ENCODE peak calls at places on chromosomes 4 and X, in eight cellular contexts. One of them, this sample, is unnamed.

GRCh38 chr4:78057600-78058560 is 757 bp downstream of the FRAS1 start:
- DNase-seq in Ammon's horn: peak
- DNase-seq in T-helper 2 cell: no peak
- DNase-seq in progenitor cell of endocrine pancreas: peak
- DNase-seq in ascending aorta: no peak
- DNase-seq in HEK293T: peak
- DNase-seq in NCI-H1092 treated with DMSO at 0.1 percent for 48 hours: peak
- DNase-seq in upper lobe of left lung: peak
- DNase-seq in this sample: peak

GRCh38 chrX:132219343-132219768 is at the start of gene RAP2C:
- DNase-seq in Ammon's horn: peak
- DNase-seq in T-helper 2 cell: peak
- DNase-seq in progenitor cell of endocrine pancreas: peak
- DNase-seq in ascending aorta: peak
- DNase-seq in HEK293T: peak
- DNase-seq in NCI-H1092 treated with DMSO at 0.1 percent for 48 hours: peak
- DNase-seq in upper lobe of left lung: peak
- DNase-seq in this sample: peak

GRCh38 chr4:4990857-4991540 is 28.3 kb downstream of the CYTL1 start:
- DNase-seq in Ammon's horn: peak
- DNase-seq in T-helper 2 cell: no peak
- DNase-seq in progenitor cell of endocrine pancreas: no peak
- DNase-seq in ascending aorta: peak
- DNase-seq in HEK293T: no peak
- DNase-seq in NCI-H1092 treated with DMSO at 0.1 percent for 48 hours: no peak
- DNase-seq in upper lobe of left lung: no peak
- DNase-seq in this sample: peak

GRCh38 chr4:150280081-150280950 is 202.1 kb downstream of the DCLK2 start:
- DNase-seq in Ammon's horn: no peak
- DNase-seq in T-helper 2 cell: no peak
- DNase-seq in progenitor cell of endocrine pancreas: no peak
- DNase-seq in ascending aorta: no peak
- DNase-seq in HEK293T: no peak
- DNase-seq in NCI-H1092 treated with DMSO at 0.1 percent for 48 hours: no peak
- DNase-seq in upper lobe of left lung: no peak
- DNase-seq in this sample: no peak

GRCh38 chr4:10051536-10052135 is 30.3 kb upstream of the SLC2A9 start:
- DNase-seq in Ammon's horn: no peak
- DNase-seq in T-helper 2 cell: no peak
- DNase-seq in progenitor cell of endocrine pancreas: no peak
- DNase-seq in ascending aorta: no peak
- DNase-seq in HEK293T: no peak
- DNase-seq in NCI-H1092 treated with DMSO at 0.1 percent for 48 hours: no peak
- DNase-seq in upper lobe of left lung: no peak
- DNase-seq in this sample: no peak

GRCh38 chr4:8231551-8232049 is 32.5 kb downstream of the SH3TC1 start:
- DNase-seq in Ammon's horn: no peak
- DNase-seq in T-helper 2 cell: no peak
- DNase-seq in progenitor cell of endocrine pancreas: no peak
- DNase-seq in ascending aorta: no peak
- DNase-seq in HEK293T: no peak
- DNase-seq in NCI-H1092 treated with DMSO at 0.1 percent for 48 hours: no peak
- DNase-seq in upper lobe of left lung: no peak
- DNase-seq in this sample: peak

GRCh38 chrX:86379209-86379608 is 231.0 kb downstream of the DACH2 start:
- DNase-seq in Ammon's horn: no peak
- DNase-seq in T-helper 2 cell: no peak
- DNase-seq in progenitor cell of endocrine pancreas: no peak
- DNase-seq in ascending aorta: no peak
- DNase-seq in HEK293T: no peak
- DNase-seq in NCI-H1092 treated with DMSO at 0.1 percent for 48 hours: no peak
- DNase-seq in upper lobe of left lung: no peak
- DNase-seq in this sample: no peak

GRCh38 chr4:152778656-152779512 is 646 bp downstream of the TIGD4 start:
- DNase-seq in Ammon's horn: peak
- DNase-seq in T-helper 2 cell: no peak
- DNase-seq in progenitor cell of endocrine pancreas: no peak
- DNase-seq in ascending aorta: no peak
- DNase-seq in HEK293T: peak
- DNase-seq in NCI-H1092 treated with DMSO at 0.1 percent for 48 hours: peak
- DNase-seq in upper lobe of left lung: peak
- DNase-seq in this sample: peak

GRCh38 chr4:64713256-64713840 is 304.1 kb upstream of the TECRL start:
- DNase-seq in Ammon's horn: no peak
- DNase-seq in T-helper 2 cell: no peak
- DNase-seq in progenitor cell of endocrine pancreas: no peak
- DNase-seq in ascending aorta: no peak
- DNase-seq in HEK293T: peak
- DNase-seq in NCI-H1092 treated with DMSO at 0.1 percent for 48 hours: peak
- DNase-seq in upper lobe of left lung: no peak
- DNase-seq in this sample: no peak

GRCh38 chr4:91212140-91212681 is 1085.0 kb downstream of the CCSER1 start:
- DNase-seq in Ammon's horn: no peak
- DNase-seq in T-helper 2 cell: no peak
- DNase-seq in progenitor cell of endocrine pancreas: no peak
- DNase-seq in ascending aorta: no peak
- DNase-seq in HEK293T: no peak
- DNase-seq in NCI-H1092 treated with DMSO at 0.1 percent for 48 hours: no peak
- DNase-seq in upper lobe of left lung: no peak
- DNase-seq in this sample: no peak

GRCh38 chr4:118282692-118283091 is 70.1 kb downstream of the PRSS12 start:
- DNase-seq in Ammon's horn: no peak
- DNase-seq in T-helper 2 cell: no peak
- DNase-seq in progenitor cell of endocrine pancreas: no peak
- DNase-seq in ascending aorta: no peak
- DNase-seq in HEK293T: no peak
- DNase-seq in NCI-H1092 treated with DMSO at 0.1 percent for 48 hours: no peak
- DNase-seq in upper lobe of left lung: no peak
- DNase-seq in this sample: no peak

GRCh38 chr4:107718351-107718965 is 1.6 kb downstream of the PAPSS1 start:
- DNase-seq in Ammon's horn: no peak
- DNase-seq in T-helper 2 cell: no peak
- DNase-seq in progenitor cell of endocrine pancreas: no peak
- DNase-seq in ascending aorta: no peak
- DNase-seq in HEK293T: no peak
- DNase-seq in NCI-H1092 treated with DMSO at 0.1 percent for 48 hours: no peak
- DNase-seq in upper lobe of left lung: no peak
- DNase-seq in this sample: no peak

GRCh38 chrX:133776072-133776471 is 209.3 kb downstream of the GPC3 start:
- DNase-seq in Ammon's horn: no peak
- DNase-seq in T-helper 2 cell: peak
- DNase-seq in progenitor cell of endocrine pancreas: no peak
- DNase-seq in ascending aorta: no peak
- DNase-seq in HEK293T: peak
- DNase-seq in NCI-H1092 treated with DMSO at 0.1 percent for 48 hours: peak
- DNase-seq in upper lobe of left lung: peak
- DNase-seq in this sample: no peak

GRCh38 chr4:186666750-186667149 is 56.9 kb downstream of the FAT1 start:
- DNase-seq in Ammon's horn: no peak
- DNase-seq in T-helper 2 cell: no peak
- DNase-seq in progenitor cell of endocrine pancreas: no peak
- DNase-seq in ascending aorta: no peak
- DNase-seq in HEK293T: no peak
- DNase-seq in NCI-H1092 treated with DMSO at 0.1 percent for 48 hours: no peak
- DNase-seq in upper lobe of left lung: no peak
- DNase-seq in this sample: no peak

GRCh38 chr4:76639292-76639691 is 204.3 kb downstream of the SHROOM3 start:
- DNase-seq in Ammon's horn: no peak
- DNase-seq in T-helper 2 cell: no peak
- DNase-seq in progenitor cell of endocrine pancreas: no peak
- DNase-seq in ascending aorta: peak
- DNase-seq in HEK293T: no peak
- DNase-seq in NCI-H1092 treated with DMSO at 0.1 percent for 48 hours: no peak
- DNase-seq in upper lobe of left lung: peak
- DNase-seq in this sample: no peak

GRCh38 chr4:179536694-179537093 is 2094.5 kb upstream of the AGA start:
- DNase-seq in Ammon's horn: no peak
- DNase-seq in T-helper 2 cell: no peak
- DNase-seq in progenitor cell of endocrine pancreas: no peak
- DNase-seq in ascending aorta: no peak
- DNase-seq in HEK293T: no peak
- DNase-seq in NCI-H1092 treated with DMSO at 0.1 percent for 48 hours: no peak
- DNase-seq in upper lobe of left lung: no peak
- DNase-seq in this sample: no peak

GRCh38 chrX:51837926-51838325 is 55.5 kb upstream of the MAGED1 start:
- DNase-seq in Ammon's horn: peak
- DNase-seq in T-helper 2 cell: no peak
- DNase-seq in progenitor cell of endocrine pancreas: no peak
- DNase-seq in ascending aorta: no peak
- DNase-seq in HEK293T: peak
- DNase-seq in NCI-H1092 treated with DMSO at 0.1 percent for 48 hours: peak
- DNase-seq in upper lobe of left lung: no peak
- DNase-seq in this sample: no peak

GRCh38 chrX:40746536-40746935 is 11.2 kb upstream of the MED14 start:
- DNase-seq in Ammon's horn: peak
- DNase-seq in T-helper 2 cell: no peak
- DNase-seq in progenitor cell of endocrine pancreas: no peak
- DNase-seq in ascending aorta: no peak
- DNase-seq in HEK293T: no peak
- DNase-seq in NCI-H1092 treated with DMSO at 0.1 percent for 48 hours: no peak
- DNase-seq in upper lobe of left lung: no peak
- DNase-seq in this sample: no peak

GRCh38 chr4:76801621-76802545 is 96.1 kb downstream of the SOWAHB start:
- DNase-seq in Ammon's horn: no peak
- DNase-seq in T-helper 2 cell: no peak
- DNase-seq in progenitor cell of endocrine pancreas: no peak
- DNase-seq in ascending aorta: no peak
- DNase-seq in HEK293T: no peak
- DNase-seq in NCI-H1092 treated with DMSO at 0.1 percent for 48 hours: no peak
- DNase-seq in upper lobe of left lung: no peak
- DNase-seq in this sample: peak

GRCh38 chr4:53576218-53576617 is 15.1 kb downstream of the LNX1 start:
- DNase-seq in Ammon's horn: no peak
- DNase-seq in T-helper 2 cell: no peak
- DNase-seq in progenitor cell of endocrine pancreas: no peak
- DNase-seq in ascending aorta: no peak
- DNase-seq in HEK293T: no peak
- DNase-seq in NCI-H1092 treated with DMSO at 0.1 percent for 48 hours: no peak
- DNase-seq in upper lobe of left lung: no peak
- DNase-seq in this sample: no peak

GRCh38 chrX:149151805-149152757 is 353.0 kb downstream of the IDS start:
- DNase-seq in Ammon's horn: no peak
- DNase-seq in T-helper 2 cell: no peak
- DNase-seq in progenitor cell of endocrine pancreas: no peak
- DNase-seq in ascending aorta: no peak
- DNase-seq in HEK293T: no peak
- DNase-seq in NCI-H1092 treated with DMSO at 0.1 percent for 48 hours: no peak
- DNase-seq in upper lobe of left lung: no peak
- DNase-seq in this sample: no peak

This sample was measured in kidney.